ENCODE peak calls at places on chromosomes 13 and 19, in five cellular contexts. V is cardiac muscle cell, M is body of pancreas, K is GM23248, S is small intestine. W is an unnamed sample.
A peak's percentile ranks its signal among the peaks of the same experiment; 100 is the strongest.

GRCh38 chr13:98199480-98199879 is 22.4 kb upstream of the RNF113B start:
- DNase-seq in V (no peak), M (no peak), S (no peak), K (no peak), W (no peak)

GRCh38 chr13:20019033-20019432 is 60.5 kb downstream of the ZMYM2 start:
- DNase-seq in K (no peak), M (no peak), V (no peak), S (no peak), W (no peak)

GRCh38 chr19:17865364-17866311 is 5.9 kb downstream of the RPL18A start:
- DNase-seq in M (no peak), V (no peak), S (peak; percentile 90), K (peak; percentile 36), W (no peak)

GRCh38 chr13:112697756-112698655 is 8.2 kb downstream of the ATP11A start:
- DNase-seq in K (peak; percentile 82), S (peak; percentile 66), V (no peak), M (no peak), W (no peak)

GRCh38 chr13:44273991-44274810 is 99.4 kb upstream of the SERP2 start:
- DNase-seq in M (no peak), V (no peak), S (peak; percentile 88), K (peak; percentile 78), W (no peak)

GRCh38 chr19:47560999-47561398 is 11.9 kb downstream of the ZNF541 start:
- DNase-seq in V (no peak), M (no peak), K (no peak), S (peak; percentile 25), W (no peak)

GRCh38 chr19:19259741-19260140 is 13.4 kb downstream of the TM6SF2 start:
- DNase-seq in M (no peak), S (peak; percentile 80), K (peak; percentile 34), V (no peak), W (peak; percentile 53)

GRCh38 chr19:4524808-4525562 is 6.7 kb upstream of the PLIN4 start:
- DNase-seq in M (peak; percentile 62), K (peak; percentile 52), S (peak; percentile 49), V (peak; percentile 53), W (peak; percentile 82)

GRCh38 chr13:84873951-84874350 is 925.3 kb downstream of the SLITRK6 start:
- DNase-seq in S (no peak), V (no peak), K (no peak), M (no peak), W (no peak)

GRCh38 chr13:59119475-59119874 is 1044.3 kb downstream of the DIAPH3 start:
- DNase-seq in V (no peak), M (no peak), K (no peak), S (no peak), W (no peak)

GRCh38 chr13:29576581-29576980 is 18.9 kb downstream of the SLC7A1 start:
- DNase-seq in K (no peak), V (no peak), M (no peak), S (no peak), W (no peak)

GRCh38 chr13:73300718-73301425 is 242.1 kb downstream of the KLF5 start:
- DNase-seq in M (no peak), V (no peak), K (no peak), S (peak; percentile 44), W (no peak)

GRCh38 chr19:9995999-9996398 is 14.3 kb downstream of the COL5A3 start:
- DNase-seq in V (no peak), K (peak; percentile 22), M (no peak), S (no peak), W (no peak)

GRCh38 chr19:29188289-29188688 is 24.7 kb downstream of the UQCRFS1 start:
- DNase-seq in M (no peak), K (no peak), S (no peak), V (no peak), W (no peak)

GRCh38 chr19:55005684-55006488 is 32.2 kb downstream of the GP6 start:
- DNase-seq in M (peak; percentile 37), K (peak; percentile 14), S (peak; percentile 51), V (peak; percentile 34), W (peak; percentile 56)

GRCh38 chr13:41915096-41915495 is 45.8 kb downstream of the VWA8 start:
- DNase-seq in K (peak; percentile 52), V (no peak), S (no peak), M (no peak), W (no peak)

GRCh38 chr13:114112231-114112825 is 20.1 kb downstream of the RASA3 start:
- DNase-seq in S (no peak), M (no peak), V (peak; percentile 61), K (no peak), W (no peak)
- H3K27ac ChIP-seq in S (peak overlapping the region; percentile 85), M (no peak overlapping the region), V (peak overlapping the region; percentile 68), K (no peak overlapping the region), W (peak overlapping the region; percentile 8)

GRCh38 chr19:1671716-1672037 is 19.3 kb upstream of the TCF3 start:
- DNase-seq in M (no peak), S (no peak), V (no peak), K (no peak), W (no peak)
- H3K27me3 ChIP-seq in M (no peaks in the 10 kb centered on the region), S (no peaks in the 10 kb centered on the region), V (peaks cover 57% of the 10 kb centered on the region), K (peaks cover 41% of the 10 kb centered on the region), W (peaks cover 6% of the 10 kb centered on the region)

DNA sequence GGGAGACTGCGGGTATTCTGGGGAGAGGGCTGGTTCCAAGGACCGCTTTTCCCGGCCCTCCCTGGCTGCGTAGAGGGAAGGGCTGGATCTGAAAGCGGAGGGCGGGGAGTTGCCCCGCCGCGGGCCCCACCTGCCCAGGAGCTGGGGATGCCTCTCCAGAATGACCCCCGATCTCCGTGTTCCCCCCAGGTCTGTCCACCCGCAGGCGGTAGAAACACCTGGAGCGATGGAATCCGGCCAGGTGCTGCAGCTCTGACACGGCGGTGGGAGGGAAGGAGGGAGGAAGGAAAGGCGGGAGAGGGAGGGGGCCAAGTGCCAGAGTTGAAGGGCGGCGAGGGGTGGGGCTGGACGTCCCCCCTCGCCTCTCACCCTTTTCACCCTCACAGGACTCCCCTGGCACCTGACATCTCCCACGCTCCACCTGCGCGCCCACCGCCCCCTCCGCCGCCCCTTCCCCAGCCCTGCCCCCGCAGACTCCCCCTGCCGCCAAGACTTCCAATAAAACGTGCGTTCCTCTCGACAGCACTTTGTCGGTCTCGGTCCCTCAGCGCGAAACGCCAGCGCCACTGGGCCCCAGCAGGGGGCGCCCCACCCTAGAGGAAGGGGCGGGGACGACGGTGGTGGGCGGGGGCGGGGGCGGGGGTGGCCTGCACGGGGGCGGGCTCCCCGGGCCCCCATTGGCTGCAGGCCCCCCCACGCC is 374 bp upstream of the FXYD7 start:
- DNase-seq in M (peak; percentile 75), S (peak; percentile 13), V (peak; percentile 75), K (no peak), W (no peak)
- H3K27ac ChIP-seq in M (peak overlapping the region; percentile 71), S (no peak overlapping the region), V (no peak overlapping the region), K (no peak overlapping the region), W (no peak overlapping the region)

GRCh38 chr19:41601771-41602170 is 25.1 kb downstream of the CEACAM4 start:
- DNase-seq in S (no peak), M (no peak), V (no peak), K (no peak), W (no peak)
- H3K27me3 ChIP-seq in S (no peaks in the 10 kb centered on the region), M (no peaks in the 10 kb centered on the region), V (no peaks in the 10 kb centered on the region), K (no peaks in the 10 kb centered on the region), W (peaks cover 50% of the 10 kb centered on the region)

GRCh38 chr19:8664671-8665057 is 33.9 kb downstream of the ACTL9 start:
- DNase-seq in S (no peak), M (no peak), V (no peak), K (no peak), W (no peak)
- H3K27ac ChIP-seq in S (no peak overlapping the region), M (no peak overlapping the region), V (no peak overlapping the region), K (no peak overlapping the region), W (no peak overlapping the region)

DNA sequence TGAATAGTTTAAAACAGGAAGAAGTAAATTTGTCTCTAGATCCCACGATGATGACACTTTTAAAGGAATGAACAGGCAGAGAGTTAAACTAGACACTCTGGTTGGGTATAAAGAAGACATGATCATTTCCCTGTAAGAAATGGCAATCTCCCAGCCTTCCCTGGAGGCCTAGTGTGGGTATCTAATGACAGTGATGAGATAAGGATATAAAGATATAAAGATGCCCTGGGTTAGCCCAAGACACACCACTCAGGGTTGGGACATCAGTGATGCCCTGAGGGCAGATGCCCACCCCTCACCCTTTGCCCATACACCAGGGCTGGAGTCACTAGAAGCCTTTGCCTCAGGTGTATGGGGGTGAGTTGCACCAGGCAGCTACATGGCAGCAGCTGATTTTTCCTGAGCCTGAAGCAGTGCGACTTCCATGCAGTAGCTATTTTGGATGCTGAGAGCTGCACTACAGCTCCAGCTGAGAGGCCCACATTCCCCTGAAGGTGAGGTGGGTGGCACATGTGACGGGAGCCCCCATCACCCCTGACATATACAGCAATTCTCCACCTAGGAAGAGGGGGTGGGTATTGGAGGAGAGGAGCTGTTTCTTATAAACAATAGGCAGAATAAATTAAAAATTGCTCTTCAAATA is 177.5 kb downstream of the NDFIP2 start:
- DNase-seq in K (no peak), V (peak; percentile 67), M (no peak), S (no peak), W (peak; percentile 42)
- H3K27me3 ChIP-seq in K (peaks cover 22% of the 10 kb centered on the region), V (no peaks in the 10 kb centered on the region), M (no peaks in the 10 kb centered on the region), S (no peaks in the 10 kb centered on the region), W (no peaks in the 10 kb centered on the region)

DNA sequence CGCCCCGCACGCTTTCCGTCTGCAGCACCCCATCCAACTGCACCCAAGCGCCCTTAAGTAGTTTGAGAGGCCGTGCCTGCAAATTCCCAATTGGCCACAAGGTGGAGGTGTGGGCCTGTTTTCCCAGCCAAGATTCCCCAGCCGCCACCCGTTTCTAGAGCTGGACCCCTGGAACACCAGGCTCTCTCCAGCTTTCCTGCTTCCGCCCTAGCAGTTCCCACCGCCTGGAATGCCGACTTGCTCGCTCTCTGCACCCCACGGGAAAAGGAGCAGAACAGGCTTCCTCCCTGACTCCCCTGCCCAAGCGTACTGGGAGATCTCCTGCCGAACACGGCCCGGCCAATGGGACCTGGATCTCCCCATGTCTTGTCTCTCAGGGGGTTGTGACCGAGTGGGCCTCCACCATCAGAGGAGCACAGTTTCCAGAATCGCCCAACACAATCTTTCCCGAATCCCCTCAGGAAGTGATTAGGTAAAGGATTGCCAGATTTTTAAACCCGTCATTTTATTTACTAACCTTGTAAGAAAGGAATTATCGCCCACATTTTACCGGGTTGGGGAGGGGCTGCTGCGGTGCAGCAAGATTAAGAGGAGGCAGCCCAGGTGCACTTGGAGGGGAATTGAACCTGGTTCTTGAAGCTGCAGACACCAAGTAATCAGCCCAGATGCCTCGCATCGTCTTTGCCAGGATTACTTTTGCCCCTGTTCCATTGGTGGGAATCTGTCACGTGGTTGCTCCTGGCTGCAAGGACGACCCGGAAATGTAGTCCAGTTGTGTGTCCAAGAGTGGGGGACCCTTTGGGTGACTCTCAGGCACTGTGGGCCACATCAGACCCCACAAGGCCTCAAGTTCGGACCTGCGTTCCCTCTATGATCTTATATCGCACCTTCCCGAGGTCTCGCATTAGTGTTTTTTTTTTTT is 3.5 kb upstream of the NAPSA start:
- DNase-seq in M (peak; percentile 87), S (peak; percentile 94), K (peak; percentile 90), V (peak; percentile 85), W (peak; percentile 87)
- H3K27ac ChIP-seq in M (peak overlapping the region; percentile 55), S (peak overlapping the region; percentile 60), K (no peak overlapping the region), V (peak overlapping the region; percentile 68), W (peak overlapping the region; percentile 13)

DNA sequence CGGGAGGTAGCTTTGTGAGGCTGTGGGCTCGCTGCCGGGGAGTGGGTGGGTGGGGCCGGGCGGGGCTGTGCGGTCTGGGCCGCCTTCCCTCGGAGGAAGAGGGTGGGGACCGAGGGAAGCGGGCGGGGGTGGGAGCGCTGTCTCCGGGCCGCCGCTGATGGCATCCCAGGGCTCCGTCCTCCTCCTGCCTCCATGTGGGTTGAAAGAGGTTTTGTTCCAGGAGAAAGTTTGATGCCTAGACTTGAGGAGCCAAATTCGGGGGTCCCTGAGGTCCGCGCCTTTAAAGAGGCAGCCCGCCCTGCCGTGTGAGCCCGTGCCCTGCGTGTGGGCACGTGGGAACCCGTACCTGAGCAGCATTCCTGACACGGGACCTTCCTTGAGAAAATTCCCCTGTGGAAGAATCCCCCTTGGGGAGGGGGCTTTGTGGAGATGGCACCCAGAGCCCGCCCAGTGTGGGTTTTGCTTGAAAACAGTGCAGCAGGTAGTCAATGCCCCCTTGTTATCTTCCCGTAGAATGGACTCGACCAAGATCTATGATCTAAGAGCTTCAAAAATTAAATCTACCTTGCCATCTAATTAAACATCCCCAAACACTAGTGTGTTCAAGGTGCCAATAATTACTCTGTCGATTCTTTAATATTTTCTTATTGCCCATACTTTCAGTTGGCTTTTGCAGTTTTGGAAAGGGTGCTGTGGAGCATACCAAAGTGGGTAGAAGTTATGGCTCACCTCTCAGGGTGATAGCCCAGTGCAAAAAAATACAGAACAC is 107.8 kb downstream of the RXFP2 start:
- DNase-seq in S (no peak), K (peak; percentile 58), V (no peak), M (peak; percentile 10), W (peak; percentile 44)
- H3K27me3 ChIP-seq in S (no peaks in the 10 kb centered on the region), K (peaks cover 7% of the 10 kb centered on the region), V (peaks cover 74% of the 10 kb centered on the region), M (no peaks in the 10 kb centered on the region), W (no peaks in the 10 kb centered on the region)

W was measured in SJCRH30.